ENCODE peak calls at places on chromosomes 4 and X, in ten cellular contexts. O is amniotic stem cell, H is pancreas, Y is AG04450, R is DMS79 treated with DMSO at 0.1 percent for 48 hours, Q is WTC11, K is AG09309, C is T-helper 9 cell, U is NCI-H526 treated with DMSO at 0.1 percent for 48 hours, M is uterus. P is an unnamed sample.

GRCh38 chrX:335758-336155 is 17.2 kb upstream of the GTPBP6 start:
- DNase-seq in O (no peak), H (peak), Y (no peak), R (no peak), Q (no peak), K (no peak), C (no peak), U (no peak), M (no peak), P (no peak)

GRCh38 chr4:89100853-89101252 is 10.5 kb upstream of the TIGD2 start:
- DNase-seq in O (no peak), H (no peak), Y (no peak), R (no peak), Q (no peak), K (no peak), C (no peak), U (no peak), M (no peak), P (no peak)

GRCh38 chr4:73007526-73008100 is 61.9 kb downstream of the COX18 start:
- DNase-seq in O (no peak), H (no peak), Y (no peak), R (no peak), Q (no peak), K (no peak), C (no peak), U (no peak), M (no peak), P (no peak)

GRCh38 chr4:147737623-147738022 is 5.7 kb downstream of the ARHGAP10 start:
- DNase-seq in O (no peak), H (no peak), Y (no peak), R (no peak), Q (no peak), K (no peak), C (no peak), U (no peak), M (no peak), P (no peak)

GRCh38 chr4:73206236-73206635 is 52.4 kb downstream of the ANKRD17 start:
- DNase-seq in O (no peak), H (no peak), Y (no peak), R (no peak), Q (no peak), K (no peak), C (no peak), U (no peak), M (no peak), P (no peak)

GRCh38 chrX:15336023-15336413 is 695 bp upstream of the PIGA start:
- DNase-seq in O (no peak), H (no peak), Y (peak), R (peak), Q (peak), K (peak), C (peak), U (no peak), M (no peak), P (no peak)

GRCh38 chr4:86054676-86055075 is 305.2 kb downstream of the MAPK10 start:
- DNase-seq in O (no peak), H (no peak), Y (no peak), R (no peak), Q (no peak), K (no peak), C (no peak), U (no peak), M (no peak), P (no peak)

GRCh38 chr4:109462297-109462696 is 28.7 kb downstream of the SEC24B start:
- DNase-seq in O (no peak), H (no peak), Y (no peak), R (no peak), Q (no peak), K (no peak), C (no peak), U (no peak), M (no peak), P (no peak)

GRCh38 chr4:118997601-118998000 is 108.9 kb downstream of the SYNPO2 start:
- DNase-seq in O (no peak), H (no peak), Y (no peak), R (no peak), Q (no peak), K (no peak), C (no peak), U (no peak), M (no peak), P (no peak)

GRCh38 chr4:153296424-153296823 is 48.1 kb upstream of the MND1 start:
- DNase-seq in O (no peak), H (no peak), Y (peak), R (no peak), Q (peak), K (peak), C (no peak), U (no peak), M (peak), P (no peak)

GRCh38 chr4:185201983-185202962 is 1.5 kb downstream of the CFAP97 start:
- DNase-seq in O (no peak), H (no peak), Y (no peak), R (no peak), Q (no peak), K (no peak), C (peak), U (no peak), M (no peak), P (no peak)

GRCh38 chr4:65383589-65384305 is 286.5 kb downstream of the EPHA5 start:
- DNase-seq in O (no peak), H (no peak), Y (no peak), R (no peak), Q (no peak), K (no peak), C (no peak), U (no peak), M (no peak), P (no peak)

GRCh38 chr4:73703320-73703719 is 37.0 kb upstream of the CXCL8 start:
- DNase-seq in O (no peak), H (no peak), Y (no peak), R (no peak), Q (no peak), K (no peak), C (no peak), U (no peak), M (no peak), P (no peak)

GRCh38 chr4:54090804-54091623 is 8.9 kb upstream of the GSX2 start:
- DNase-seq in O (no peak), H (peak), Y (no peak), R (peak), Q (no peak), K (no peak), C (no peak), U (peak), M (peak), P (no peak)

GRCh38 chr4:1594871-1595788 is 89.0 kb downstream of the FAM53A start:
- DNase-seq in O (no peak), H (peak), Y (no peak), R (no peak), Q (no peak), K (no peak), C (no peak), U (no peak), M (no peak), P (no peak)

GRCh38 chr4:149645790-149646189 is 169.9 kb downstream of the IQCM start:
- DNase-seq in O (no peak), H (no peak), Y (no peak), R (no peak), Q (peak), K (no peak), C (no peak), U (no peak), M (no peak), P (peak)

GRCh38 chr4:26139310-26139924 is 181.4 kb upstream of the RBPJ start:
- DNase-seq in O (no peak), H (no peak), Y (no peak), R (no peak), Q (peak), K (no peak), C (no peak), U (no peak), M (no peak), P (no peak)

GRCh38 chr4:82898322-82899243 is 2.0 kb upstream of the THAP9 start:
- DNase-seq in O (peak), H (no peak), Y (peak), R (no peak), Q (no peak), K (peak), C (no peak), U (no peak), M (no peak), P (no peak)

GRCh38 chr4:139892973-139893736 is 227.5 kb downstream of the MGST2 start:
- DNase-seq in O (no peak), H (no peak), Y (no peak), R (no peak), Q (no peak), K (no peak), C (no peak), U (no peak), M (no peak), P (no peak)